ENCODE peak calls at places on chromosomes 7 and 10, in nine cellular contexts. A is kidney epithelial cell, V is psoas muscle, J is adrenal gland, X is AG10803, I is ascending aorta, O is NB4, K is retinal pigment epithelial cell, Z is OCI-LY7. M is an unnamed sample.

GRCh38 chr7:127391591-127392181 is 822 bp downstream of the ZNF800 start:
- DNase-seq in J (peak; percentile 14), K (no peak), Z (peak; percentile 69), O (peak; percentile 70), I (peak; percentile 63), X (peak; percentile 27), V (no peak), A (no peak), M (peak; percentile 33)

GRCh38 chr10:128111686-128112085 is 14.5 kb downstream of the MKI67 start:
- DNase-seq in X (no peak), O (no peak), J (no peak), Z (no peak), I (no peak), K (no peak), V (no peak), A (no peak), M (no peak)

GRCh38 chr7:122310119-122311021 is 5.8 kb upstream of the FEZF1 start:
- DNase-seq in X (peak; percentile 5), J (no peak), K (no peak), I (no peak), Z (no peak), A (no peak), O (no peak), V (no peak), M (peak; percentile 33)

GRCh38 chr7:70612811-70613210 is 519.1 kb upstream of the GALNT17 start:
- DNase-seq in I (no peak), A (no peak), J (no peak), X (no peak), Z (no peak), O (no peak), V (no peak), K (no peak), M (no peak)

GRCh38 chr7:30475580-30475979 is 3.0 kb downstream of the NOD1 start:
- DNase-seq in O (no peak), X (peak; percentile 49), J (no peak), V (no peak), Z (peak; percentile 46), A (no peak), I (peak; percentile 54), K (no peak), M (no peak)

GRCh38 chr7:66871076-66871475 is 49.9 kb upstream of the TMEM248 start:
- DNase-seq in V (no peak), A (no peak), O (no peak), I (no peak), Z (no peak), X (no peak), J (no peak), K (no peak), M (peak; percentile 42)

GRCh38 chr7:82600601-82601000 is 157.0 kb upstream of the CACNA2D1 start:
- DNase-seq in K (no peak), Z (no peak), X (no peak), V (no peak), A (no peak), I (no peak), O (peak; percentile 23), J (no peak), M (no peak)

GRCh38 chr7:91892821-91893340 is 12.4 kb upstream of the MTERF1 start:
- DNase-seq in O (no peak), K (peak; percentile 92), V (no peak), J (no peak), I (no peak), Z (no peak), A (no peak), X (peak; percentile 24), M (peak; percentile 35)

GRCh38 chr7:55362927-55363326 is 2.2 kb upstream of the LANCL2 start:
- DNase-seq in O (no peak), K (no peak), J (no peak), V (no peak), A (no peak), X (no peak), Z (no peak), I (no peak), M (no peak)

GRCh38 chr10:96642973-96643372 is 56.2 kb upstream of the TM9SF3 start:
- DNase-seq in O (peak; percentile 90), K (no peak), V (peak; percentile 80), I (peak; percentile 80), Z (peak; percentile 87), A (no peak), J (peak; percentile 51), X (peak; percentile 28), M (peak; percentile 13)

GRCh38 chr7:82444220-82445049 is 858 bp upstream of the CACNA2D1 start:
- DNase-seq in O (no peak), Z (no peak), X (no peak), K (no peak), V (no peak), J (no peak), I (no peak), A (no peak), M (peak; percentile 10)

GRCh38 chr10:44647877-44648542 is 263.1 kb upstream of the CXCL12 start:
- DNase-seq in O (no peak), Z (no peak), V (no peak), K (no peak), A (peak; percentile 41), I (peak; percentile 57), X (peak; percentile 99), J (no peak), M (peak; percentile 83)

GRCh38 chr10:80503584-80504157 is 34.0 kb upstream of the SH2D4B start:
- DNase-seq in A (no peak), X (no peak), K (no peak), V (no peak), J (no peak), I (no peak), O (no peak), Z (no peak), M (no peak)

GRCh38 chr7:140866926-140867325 is 57.8 kb downstream of the BRAF start:
- DNase-seq in J (no peak), O (no peak), Z (no peak), I (no peak), A (no peak), K (no peak), X (no peak), V (no peak), M (no peak)

GRCh38 chr7:123275036-123275753 is 75.4 kb upstream of the SLC13A1 start:
- DNase-seq in K (no peak), J (no peak), I (no peak), A (no peak), V (no peak), X (no peak), O (no peak), Z (no peak), M (peak; percentile 93)

GRCh38 chr10:126375926-126376554 is 12.2 kb downstream of the ADAM12 start:
- DNase-seq in I (no peak), J (no peak), X (no peak), K (peak; percentile 64), O (no peak), A (no peak), V (no peak), Z (no peak), M (no peak)

GRCh38 chr10:63318491-63318890 is 147.3 kb downstream of the JMJD1C start:
- DNase-seq in X (no peak), O (no peak), Z (no peak), K (no peak), J (no peak), I (no peak), A (no peak), V (no peak), M (peak; percentile 6)

GRCh38 chr10:129522041-129522585 is 55.1 kb downstream of the MGMT start:
- DNase-seq in Z (no peak), V (no peak), I (no peak), X (no peak), A (no peak), K (no peak), O (no peak), J (no peak), M (no peak)

GRCh38 chr10:1411956-1412355 is 325.4 kb downstream of the ADARB2 start:
- DNase-seq in V (no peak), Z (no peak), J (no peak), A (no peak), K (no peak), I (peak; percentile 9), O (no peak), X (no peak), M (no peak)

DNA sequence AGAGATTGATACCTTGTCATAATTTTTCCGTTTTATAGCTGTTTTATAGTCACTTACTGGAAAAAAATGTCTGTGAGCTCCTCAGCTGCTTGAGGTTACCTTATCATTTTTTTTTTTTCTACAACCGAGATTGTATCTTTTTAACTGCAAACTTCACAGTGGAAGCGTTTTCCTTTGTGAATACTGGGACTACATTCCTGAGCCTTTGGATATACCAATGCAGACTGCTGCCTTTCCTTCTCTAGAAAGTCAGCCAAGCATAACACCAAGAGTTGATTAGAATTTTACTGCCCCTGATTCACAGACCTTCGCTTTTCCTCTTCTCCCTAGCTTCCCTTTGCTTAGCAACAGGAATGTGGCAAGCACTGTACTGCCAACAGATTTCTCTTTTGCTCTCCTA is 170.5 kb downstream of the PRKG1 start:
- DNase-seq in O (no peak), I (peak; percentile 66), X (peak; percentile 83), V (no peak), A (peak; percentile 83), J (peak; percentile 20), Z (no peak), K (peak; percentile 58), M (peak; percentile 86)
- H3K4me3 ChIP-seq in O (no peak overlapping the region), I (peak overlapping the region; percentile 0), X (no peak overlapping the region), V (no peak overlapping the region), A (no peak overlapping the region), J (no peak overlapping the region), Z (no peak overlapping the region), K (no peak overlapping the region), M (no peak overlapping the region)

GRCh38 chr7:117949232-117949631 is 76.0 kb upstream of the CTTNBP2 start:
- DNase-seq in O (no peak), V (no peak), A (no peak), I (no peak), J (no peak), K (no peak), X (no peak), Z (no peak), M (no peak)
- TF ChIP-seq CTCF in O (no peak), V (no peak), A (no peak), I (no peak), J (no peak), K (peak; percentile 39), X (no peak), Z (peak; percentile 11), M (no peak)

GRCh38 chr10:78913219-78914059 is 155.3 kb upstream of the ZMIZ1 start:
- DNase-seq in I (no peak), O (no peak), J (no peak), V (peak; percentile 42), Z (peak; percentile 58), A (no peak), X (no peak), K (no peak), M (no peak)
- H3K4me3 ChIP-seq in I (no peak overlapping the region), O (no peak overlapping the region), J (no peak overlapping the region), V (no peak overlapping the region), Z (no peak overlapping the region), A (no peak overlapping the region), X (no peak overlapping the region), K (no peak overlapping the region), M (no peak overlapping the region)

DNA sequence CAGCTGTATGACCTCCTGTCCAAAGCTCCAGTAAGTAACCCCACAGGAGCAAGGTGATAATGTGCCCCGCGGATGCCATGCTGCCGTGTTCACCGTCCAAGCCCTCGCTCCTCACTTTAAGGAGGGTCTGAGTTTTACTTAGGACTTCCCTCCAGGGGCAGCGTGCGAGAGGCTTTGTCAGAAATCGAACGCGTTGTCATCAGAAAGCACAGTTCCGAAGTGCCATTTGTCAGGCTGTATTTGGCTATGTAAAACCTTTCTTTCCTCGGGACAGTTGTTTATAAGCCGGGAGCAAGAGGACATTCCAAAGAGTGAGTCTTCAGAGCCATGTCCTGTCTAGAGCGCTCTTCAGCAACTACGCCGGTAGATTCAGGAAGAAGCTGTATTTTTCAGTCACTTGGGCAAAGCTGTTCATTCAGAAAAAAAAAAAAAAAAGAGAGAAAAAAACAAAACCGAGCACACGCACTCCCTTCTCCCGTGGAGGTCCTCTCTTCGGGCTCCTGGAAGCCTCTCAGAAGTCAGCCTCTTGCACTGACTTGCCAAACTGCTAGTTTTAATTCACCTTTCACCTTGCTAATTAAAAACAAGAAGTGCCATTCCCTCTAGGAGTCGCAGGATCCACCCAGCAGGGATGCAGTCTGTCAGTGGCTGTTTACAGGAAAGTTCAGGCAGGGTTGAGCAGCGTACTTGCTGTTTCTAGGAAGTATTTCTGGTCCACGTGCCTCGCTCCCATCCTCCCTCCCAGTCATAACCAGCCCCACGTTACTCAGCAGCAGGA is at the start of gene SEMA3E:
- DNase-seq in I (peak; percentile 61), A (peak; percentile 23), J (no peak), K (peak; percentile 8), Z (no peak), X (peak; percentile 20), O (no peak), V (no peak), M (peak; percentile 37)
- TF ChIP-seq CTCF in I (no peak), A (peak; percentile 6), J (no peak), K (peak; percentile 19), Z (no peak), X (no peak), O (no peak), V (no peak), M (no peak)

M was measured in fibroblast of pulmonary artery.